ENCODE peak calls at places on chromosomes 16 and 17, in four cellular contexts. O, H, S and Q are unnamed samples.

GRCh38 chr17:78019367-78019975 is 61.0 kb downstream of the TNRC6C start:
- DNase-seq in O (peak), H (no peak), S (no peak), Q (no peak)

GRCh38 chr17:43540821-43541674 is 5.1 kb downstream of the ETV4 start:
- DNase-seq in O (no peak), H (no peak), S (no peak), Q (no peak)

GRCh38 chr17:82370471-82371332 is 863 bp upstream of the UTS2R start:
- DNase-seq in O (peak), H (no peak), S (no peak), Q (no peak)

GRCh38 chr17:10875984-10876555 is 38.2 kb upstream of the PIRT start:
- DNase-seq in O (peak), H (no peak), S (no peak), Q (no peak)

GRCh38 chr16:8080817-8081216 is 509.5 kb downstream of the TMEM114 start:
- DNase-seq in O (no peak), H (no peak), S (no peak), Q (no peak)

GRCh38 chr17:15738066-15738465 is 6.0 kb downstream of the TBC1D26 start:
- DNase-seq in O (no peak), H (no peak), S (no peak), Q (no peak)

GRCh38 chr17:74190807-74191206 is 12.7 kb upstream of the RPL38 start:
- DNase-seq in O (no peak), H (no peak), S (no peak), Q (no peak)

GRCh38 chr17:82225368-82226029 is 3.3 kb upstream of the SLC16A3 start:
- DNase-seq in O (no peak), H (peak), S (peak), Q (no peak)

GRCh38 chr17:37570527-37571093 is 38.6 kb downstream of the SYNRG start:
- DNase-seq in O (peak), H (no peak), S (no peak), Q (no peak)

GRCh38 chr17:46175891-46176290 is 17.3 kb downstream of the KANSL1 start:
- DNase-seq in O (no peak), H (no peak), S (no peak), Q (no peak)

GRCh38 chr17:45784583-45785372 is 658 bp downstream of the CRHR1 start:
- DNase-seq in O (peak), H (no peak), S (peak), Q (no peak)

GRCh38 chr16:83743241-83743640 is 64.5 kb upstream of the HSBP1 start:
- DNase-seq in O (no peak), H (no peak), S (no peak), Q (no peak)

GRCh38 chr17:70116919-70117318 is 41.9 kb downstream of the KCNJ16 start:
- DNase-seq in O (no peak), H (no peak), S (no peak), Q (no peak)

GRCh38 chr16:53055603-53056527 is 1.1 kb downstream of the CHD9 start:
- DNase-seq in O (peak), H (no peak), S (peak), Q (no peak)

GRCh38 chr17:69560987-69561441 is 146.5 kb downstream of the MAP2K6 start:
- DNase-seq in O (no peak), H (no peak), S (peak), Q (no peak)

GRCh38 chr17:1498233-1498632 is 5.7 kb upstream of the MYO1C start:
- DNase-seq in O (no peak), H (no peak), S (no peak), Q (no peak)

GRCh38 chr16:69443809-69444611 is 19.6 kb downstream of the CYB5B start:
- DNase-seq in O (peak), H (no peak), S (no peak), Q (no peak)

GRCh38 chr16:23293016-23293415 is 9.1 kb upstream of the SCNN1B start:
- DNase-seq in O (no peak), H (no peak), S (no peak), Q (no peak)

GRCh38 chr17:16986391-16986790 is 14.5 kb upstream of the TNFRSF13B start:
- DNase-seq in O (no peak), H (no peak), S (no peak), Q (no peak)

GRCh38 chr16:7025616-7026190 is 306.9 kb upstream of the RBFOX1 start:
- DNase-seq in O (no peak), H (no peak), S (peak), Q (no peak)